ENCODE peak calls at places on chromosomes 11 and 22, in five cellular contexts. S is skeletal muscle cell; L is ELR; I is activated CD4-positive, alpha-beta T cell treated with anti-CD3 and anti-CD28 coated beads, Interleukin-2, amount 50 U/mL, for 24 hours; U is stimulated activated CD4-positive, alpha-beta T cell treated with anti-CD3 and anti-CD28 coated beads, Interleukin-4, amount 100 ng/mL, for 24 hours. M is an unnamed sample.
A peak's percentile ranks its signal among the peaks of the same experiment; 100 is the strongest.

GRCh38 chr11:114149689-114150407 is 90.3 kb downstream of the ZBTB16 start:
- DNase-seq in L (no peak), I (no peak), S (no peak), U (no peak), M (no peak)

GRCh38 chr22:27810566-27810965 is 9.0 kb upstream of the MN1 start:
- DNase-seq in U (no peak), I (no peak), S (peak; percentile 33), L (peak; percentile 6), M (no peak)

GRCh38 chr22:23140385-23140784 is 1.4 kb downstream of the RSPH14 start:
- DNase-seq in I (no peak), S (no peak), L (no peak), U (no peak), M (no peak)

GRCh38 chr22:22687638-22688500 is 43.5 kb downstream of the GGTLC2 start:
- DNase-seq in L (peak; percentile 31), S (no peak), U (peak; percentile 18), I (no peak), M (peak; percentile 36)

GRCh38 chr11:8336356-8337114 is 72.9 kb upstream of the LMO1 start:
- DNase-seq in U (no peak), S (no peak), L (no peak), I (no peak), M (no peak)

GRCh38 chr22:30826670-30827355 is 132.1 kb downstream of the OSBP2 start:
- DNase-seq in S (no peak), I (no peak), U (no peak), L (no peak), M (no peak)

GRCh38 chr11:126465573-126466287 is 110.2 kb downstream of the ST3GAL4 start:
- DNase-seq in L (no peak), S (no peak), I (no peak), U (no peak), M (peak; percentile 62)

GRCh38 chr22:20430641-20431519 is 6.7 kb downstream of the SCARF2 start:
- DNase-seq in S (no peak), L (no peak), I (peak; percentile 38), U (peak; percentile 54), M (peak; percentile 65)

GRCh38 chr11:11841605-11842425 is at the start of gene USP47:
- DNase-seq in U (peak; percentile 93), I (peak; percentile 85), L (peak; percentile 88), S (peak; percentile 34), M (peak; percentile 94)

GRCh38 chr11:110601941-110602340 is 110.3 kb downstream of the ARHGAP20 start:
- DNase-seq in L (no peak), S (no peak), U (no peak), I (no peak), M (no peak)

GRCh38 chr22:35582861-35583670 is 34.1 kb downstream of the MB start:
- DNase-seq in U (peak; percentile 57), L (peak; percentile 74), I (peak; percentile 22), S (no peak), M (peak; percentile 48)

GRCh38 chr22:44389181-44389580 is 76.4 kb upstream of the SHISAL1 start:
- DNase-seq in U (no peak), I (no peak), S (no peak), L (no peak), M (no peak)

GRCh38 chr11:65713212-65713969 is 1.3 kb downstream of the KAT5 start:
- DNase-seq in L (no peak), I (no peak), S (no peak), U (no peak), M (no peak)

GRCh38 chr22:25735657-25736056 is 6.3 kb upstream of the MYO18B start:
- DNase-seq in I (no peak), S (no peak), L (no peak), U (no peak), M (no peak)

GRCh38 chr22:44491666-44492405 is 6.2 kb downstream of the RTL6 start:
- DNase-seq in L (no peak), I (no peak), U (no peak), S (no peak), M (no peak)

GRCh38 chr11:33015621-33016551 is at the start of gene DEPDC7:
- DNase-seq in L (peak; percentile 90), I (peak; percentile 43), S (peak; percentile 53), U (peak; percentile 77), M (peak; percentile 77)

GRCh38 chr11:12771875-12772274 is 97.7 kb downstream of the TEAD1 start:
- DNase-seq in I (no peak), L (peak; percentile 54), U (no peak), S (no peak), M (no peak)

GRCh38 chr11:112174789-112175595 is at the start of gene BCO2:
- DNase-seq in S (peak; percentile 33), U (peak; percentile 42), L (peak; percentile 82), I (no peak), M (peak; percentile 41)

GRCh38 chr11:130197386-130198035 is 37.9 kb downstream of the ST14 start:
- DNase-seq in L (peak; percentile 17), I (no peak), S (no peak), U (no peak), M (no peak)

GRCh38 chr11:134176284-134176683 is 47.5 kb downstream of the NCAPD3 start:
- DNase-seq in I (no peak), S (no peak), U (no peak), L (no peak), M (no peak)

GRCh38 chr22:29820941-29821789 is 16.9 kb downstream of the ASCC2 start:
- DNase-seq in L (peak; percentile 87), I (no peak), S (peak; percentile 71), U (peak; percentile 10), M (peak; percentile 71)

GRCh38 chr22:30506507-30506968 is 1.0 kb upstream of the SEC14L4 start:
- DNase-seq in I (no peak), L (no peak), S (no peak), U (no peak), M (no peak)

GRCh38 chr11:2257023-2257700 is 13.2 kb downstream of the ASCL2 start:
- DNase-seq in I (no peak), U (no peak), L (no peak), S (no peak), M (no peak)

GRCh38 chr11:44619931-44620725 is 54.7 kb downstream of the CD82 start:
- DNase-seq in I (no peak), L (no peak), U (peak; percentile 2), S (no peak), M (peak; percentile 13)

GRCh38 chr22:48795664-48796063 is 1032.0 kb downstream of the BRD1 start:
- DNase-seq in U (no peak), S (no peak), I (no peak), L (no peak), M (no peak)

GRCh38 chr22:37904572-37905533 is 1.2 kb upstream of the MICALL1 start:
- DNase-seq in L (peak; percentile 99), S (peak; percentile 98), U (no peak), I (no peak), M (no peak)

GRCh38 chr22:49965291-49966040 is 4.9 kb downstream of the PIM3 start:
- DNase-seq in L (no peak), U (peak; percentile 7), I (no peak), S (no peak), M (peak; percentile 17)

GRCh38 chr11:85768473-85769146 is 42.3 kb downstream of the SYTL2 start:
- DNase-seq in L (no peak), I (no peak), S (no peak), U (peak; percentile 13), M (no peak)

GRCh38 chr22:46749682-46750529 is 11.9 kb upstream of the CERK start:
- DNase-seq in L (no peak), I (no peak), S (no peak), U (no peak), M (no peak)

GRCh38 chr22:45756558-45756957 is 84.9 kb downstream of the ATXN10 start:
- DNase-seq in U (no peak), I (no peak), L (no peak), S (no peak), M (no peak)

GRCh38 chr22:33328789-33329296 is 270.7 kb upstream of the SYN3 start:
- DNase-seq in S (no peak), I (no peak), L (no peak), U (no peak), M (no peak)

GRCh38 chr11:104113541-104113940 is 50.4 kb downstream of the PDGFD start:
- DNase-seq in L (no peak), U (no peak), S (no peak), I (no peak), M (no peak)